ENCODE peak calls at places on chromosomes 3 and 15, in ten cellular contexts. One of them, this sample, is unnamed.

GRCh38 chr3:31166249-31166885 is 271.9 kb upstream of the GADL1 start:
- DNase-seq in naive B cell: no peak
- DNase-seq in NCI-H1930: no peak
- DNase-seq in hypothalamus: no peak
- DNase-seq in spleen: no peak
- DNase-seq in OCI-LY7: no peak
- DNase-seq in putamen: no peak
- DNase-seq in MV-4-11: no peak
- DNase-seq in NCI-H1092 treated with DMSO at 0.1 percent for 48 hours: peak
- DNase-seq in neuronal stem cell: no peak
- DNase-seq in this sample: no peak

GRCh38 chr15:64348455-64348854 is 7.5 kb downstream of the CSNK1G1 start:
- DNase-seq in hypothalamus: no peak
- DNase-seq in OCI-LY7: no peak
- DNase-seq in naive B cell: no peak
- DNase-seq in NCI-H1092 treated with DMSO at 0.1 percent for 48 hours: no peak
- DNase-seq in putamen: no peak
- DNase-seq in neuronal stem cell: no peak
- DNase-seq in spleen: no peak
- DNase-seq in NCI-H1930: no peak
- DNase-seq in MV-4-11: no peak
- DNase-seq in this sample: no peak

GRCh38 chr15:50068016-50068415 is 51.0 kb downstream of the ATP8B4 start:
- DNase-seq in spleen: no peak
- DNase-seq in putamen: no peak
- DNase-seq in neuronal stem cell: no peak
- DNase-seq in naive B cell: no peak
- DNase-seq in MV-4-11: no peak
- DNase-seq in NCI-H1930: no peak
- DNase-seq in NCI-H1092 treated with DMSO at 0.1 percent for 48 hours: no peak
- DNase-seq in OCI-LY7: no peak
- DNase-seq in hypothalamus: no peak
- DNase-seq in this sample: no peak

GRCh38 chr3:97821413-97821809 is 400 bp upstream of the CRYBG3 start:
- DNase-seq in MV-4-11: peak
- DNase-seq in spleen: peak
- DNase-seq in neuronal stem cell: no peak
- DNase-seq in hypothalamus: peak
- DNase-seq in NCI-H1092 treated with DMSO at 0.1 percent for 48 hours: no peak
- DNase-seq in OCI-LY7: no peak
- DNase-seq in putamen: no peak
- DNase-seq in naive B cell: no peak
- DNase-seq in NCI-H1930: no peak
- DNase-seq in this sample: no peak

GRCh38 chr3:58299839-58300516 is 6.1 kb upstream of the RPP14 start:
- DNase-seq in NCI-H1930: no peak
- DNase-seq in putamen: no peak
- DNase-seq in OCI-LY7: peak
- DNase-seq in neuronal stem cell: peak
- DNase-seq in hypothalamus: no peak
- DNase-seq in spleen: no peak
- DNase-seq in NCI-H1092 treated with DMSO at 0.1 percent for 48 hours: peak
- DNase-seq in MV-4-11: no peak
- DNase-seq in naive B cell: peak
- DNase-seq in this sample: peak

GRCh38 chr15:72616491-72617210 is 37.8 kb upstream of the GOLGA6B start:
- DNase-seq in NCI-H1092 treated with DMSO at 0.1 percent for 48 hours: no peak
- DNase-seq in OCI-LY7: no peak
- DNase-seq in hypothalamus: no peak
- DNase-seq in NCI-H1930: no peak
- DNase-seq in neuronal stem cell: no peak
- DNase-seq in spleen: no peak
- DNase-seq in naive B cell: no peak
- DNase-seq in putamen: no peak
- DNase-seq in MV-4-11: no peak
- DNase-seq in this sample: no peak

GRCh38 chr3:173618148-173618547 is 220.6 kb downstream of the NLGN1 start:
- DNase-seq in hypothalamus: no peak
- DNase-seq in MV-4-11: no peak
- DNase-seq in neuronal stem cell: no peak
- DNase-seq in spleen: no peak
- DNase-seq in putamen: no peak
- DNase-seq in naive B cell: no peak
- DNase-seq in OCI-LY7: no peak
- DNase-seq in NCI-H1930: no peak
- DNase-seq in NCI-H1092 treated with DMSO at 0.1 percent for 48 hours: no peak
- DNase-seq in this sample: no peak

GRCh38 chr15:67290319-67290718 is 35.7 kb downstream of the IQCH start:
- DNase-seq in NCI-H1930: no peak
- DNase-seq in hypothalamus: no peak
- DNase-seq in NCI-H1092 treated with DMSO at 0.1 percent for 48 hours: no peak
- DNase-seq in naive B cell: no peak
- DNase-seq in neuronal stem cell: no peak
- DNase-seq in OCI-LY7: no peak
- DNase-seq in spleen: no peak
- DNase-seq in MV-4-11: no peak
- DNase-seq in putamen: no peak
- DNase-seq in this sample: no peak

GRCh38 chr3:17384567-17385296 is 357.7 kb downstream of the TBC1D5 start:
- DNase-seq in NCI-H1092 treated with DMSO at 0.1 percent for 48 hours: no peak
- DNase-seq in OCI-LY7: no peak
- DNase-seq in putamen: no peak
- DNase-seq in spleen: no peak
- DNase-seq in MV-4-11: peak
- DNase-seq in NCI-H1930: no peak
- DNase-seq in hypothalamus: no peak
- DNase-seq in neuronal stem cell: no peak
- DNase-seq in naive B cell: no peak
- DNase-seq in this sample: no peak

GRCh38 chr3:37074178-37074577 is 80.9 kb downstream of the MLH1 start:
- DNase-seq in putamen: no peak
- DNase-seq in MV-4-11: no peak
- DNase-seq in hypothalamus: no peak
- DNase-seq in NCI-H1930: no peak
- DNase-seq in naive B cell: no peak
- DNase-seq in OCI-LY7: no peak
- DNase-seq in NCI-H1092 treated with DMSO at 0.1 percent for 48 hours: no peak
- DNase-seq in spleen: no peak
- DNase-seq in neuronal stem cell: no peak
- DNase-seq in this sample: no peak

GRCh38 chr3:117150628-117151027 is 441.0 kb downstream of the TUSC7 start:
- DNase-seq in naive B cell: no peak
- DNase-seq in NCI-H1092 treated with DMSO at 0.1 percent for 48 hours: no peak
- DNase-seq in hypothalamus: no peak
- DNase-seq in neuronal stem cell: no peak
- DNase-seq in OCI-LY7: no peak
- DNase-seq in MV-4-11: no peak
- DNase-seq in NCI-H1930: no peak
- DNase-seq in spleen: no peak
- DNase-seq in putamen: no peak
- DNase-seq in this sample: no peak

GRCh38 chr3:60319179-60319858 is 931.9 kb downstream of the FHIT start:
- DNase-seq in naive B cell: no peak
- DNase-seq in neuronal stem cell: no peak
- DNase-seq in NCI-H1930: no peak
- DNase-seq in MV-4-11: no peak
- DNase-seq in putamen: no peak
- DNase-seq in spleen: no peak
- DNase-seq in hypothalamus: no peak
- DNase-seq in NCI-H1092 treated with DMSO at 0.1 percent for 48 hours: no peak
- DNase-seq in OCI-LY7: no peak
- DNase-seq in this sample: no peak

GRCh38 chr3:102299125-102299877 is 135.5 kb upstream of the ZPLD1 start:
- DNase-seq in spleen: no peak
- DNase-seq in putamen: no peak
- DNase-seq in neuronal stem cell: no peak
- DNase-seq in OCI-LY7: no peak
- DNase-seq in hypothalamus: no peak
- DNase-seq in MV-4-11: no peak
- DNase-seq in NCI-H1930: no peak
- DNase-seq in naive B cell: no peak
- DNase-seq in NCI-H1092 treated with DMSO at 0.1 percent for 48 hours: no peak
- DNase-seq in this sample: no peak

GRCh38 chr15:67840747-67841634 is 1.1 kb upstream of the RNU6-1 start:
- DNase-seq in putamen: peak
- DNase-seq in naive B cell: no peak
- DNase-seq in hypothalamus: peak
- DNase-seq in NCI-H1930: no peak
- DNase-seq in NCI-H1092 treated with DMSO at 0.1 percent for 48 hours: peak
- DNase-seq in neuronal stem cell: no peak
- DNase-seq in OCI-LY7: peak
- DNase-seq in spleen: peak
- DNase-seq in MV-4-11: peak
- DNase-seq in this sample: peak

GRCh38 chr15:65942436-65942835 is 73.1 kb downstream of the RAB11A start:
- DNase-seq in OCI-LY7: no peak
- DNase-seq in NCI-H1930: no peak
- DNase-seq in MV-4-11: no peak
- DNase-seq in putamen: no peak
- DNase-seq in NCI-H1092 treated with DMSO at 0.1 percent for 48 hours: peak
- DNase-seq in neuronal stem cell: no peak
- DNase-seq in hypothalamus: no peak
- DNase-seq in naive B cell: no peak
- DNase-seq in spleen: no peak
- DNase-seq in this sample: no peak

GRCh38 chr3:180383332-180384020 is 218.5 kb upstream of the TTC14 start:
- DNase-seq in hypothalamus: no peak
- DNase-seq in NCI-H1092 treated with DMSO at 0.1 percent for 48 hours: no peak
- DNase-seq in neuronal stem cell: no peak
- DNase-seq in putamen: no peak
- DNase-seq in naive B cell: no peak
- DNase-seq in NCI-H1930: no peak
- DNase-seq in MV-4-11: peak
- DNase-seq in OCI-LY7: no peak
- DNase-seq in spleen: no peak
- DNase-seq in this sample: no peak

GRCh38 chr3:152941825-152942224 is 106.9 kb downstream of the P2RY1 start:
- DNase-seq in NCI-H1930: no peak
- DNase-seq in neuronal stem cell: no peak
- DNase-seq in NCI-H1092 treated with DMSO at 0.1 percent for 48 hours: no peak
- DNase-seq in OCI-LY7: no peak
- DNase-seq in naive B cell: no peak
- DNase-seq in hypothalamus: no peak
- DNase-seq in putamen: no peak
- DNase-seq in MV-4-11: no peak
- DNase-seq in spleen: no peak
- DNase-seq in this sample: no peak

GRCh38 chr15:68816795-68817303 is 3.8 kb downstream of the ANP32A start:
- DNase-seq in naive B cell: peak
- DNase-seq in spleen: no peak
- DNase-seq in OCI-LY7: peak
- DNase-seq in putamen: no peak
- DNase-seq in MV-4-11: peak
- DNase-seq in NCI-H1930: no peak
- DNase-seq in neuronal stem cell: no peak
- DNase-seq in hypothalamus: no peak
- DNase-seq in NCI-H1092 treated with DMSO at 0.1 percent for 48 hours: peak
- DNase-seq in this sample: no peak

GRCh38 chr3:32238816-32239637 is 547 bp downstream of the CMTM8 start:
- DNase-seq in OCI-LY7: peak
- DNase-seq in naive B cell: peak
- DNase-seq in spleen: peak
- DNase-seq in hypothalamus: no peak
- DNase-seq in neuronal stem cell: no peak
- DNase-seq in NCI-H1930: no peak
- DNase-seq in NCI-H1092 treated with DMSO at 0.1 percent for 48 hours: peak
- DNase-seq in MV-4-11: no peak
- DNase-seq in putamen: no peak
- DNase-seq in this sample: no peak

GRCh38 chr3:133377396-133377795 is 22.5 kb upstream of the BFSP2 start:
- DNase-seq in putamen: peak
- DNase-seq in NCI-H1930: no peak
- DNase-seq in naive B cell: no peak
- DNase-seq in spleen: no peak
- DNase-seq in MV-4-11: peak
- DNase-seq in OCI-LY7: peak
- DNase-seq in neuronal stem cell: no peak
- DNase-seq in NCI-H1092 treated with DMSO at 0.1 percent for 48 hours: peak
- DNase-seq in hypothalamus: no peak
- DNase-seq in this sample: peak

GRCh38 chr3:50047426-50047825 is 41.3 kb upstream of the RBM5 start:
- DNase-seq in NCI-H1092 treated with DMSO at 0.1 percent for 48 hours: no peak
- DNase-seq in hypothalamus: no peak
- DNase-seq in NCI-H1930: no peak
- DNase-seq in spleen: no peak
- DNase-seq in naive B cell: no peak
- DNase-seq in neuronal stem cell: no peak
- DNase-seq in putamen: no peak
- DNase-seq in MV-4-11: no peak
- DNase-seq in OCI-LY7: no peak
- DNase-seq in this sample: no peak

GRCh38 chr15:70235347-70235746 is 137.6 kb upstream of the TLE3 start:
- DNase-seq in OCI-LY7: no peak
- DNase-seq in neuronal stem cell: no peak
- DNase-seq in NCI-H1092 treated with DMSO at 0.1 percent for 48 hours: peak
- DNase-seq in spleen: peak
- DNase-seq in naive B cell: no peak
- DNase-seq in NCI-H1930: no peak
- DNase-seq in MV-4-11: no peak
- DNase-seq in putamen: no peak
- DNase-seq in hypothalamus: no peak
- DNase-seq in this sample: no peak

GRCh38 chr3:158434412-158435038 is 136.5 kb upstream of the MLF1 start:
- DNase-seq in naive B cell: peak
- DNase-seq in neuronal stem cell: peak
- DNase-seq in NCI-H1930: no peak
- DNase-seq in NCI-H1092 treated with DMSO at 0.1 percent for 48 hours: peak
- DNase-seq in hypothalamus: peak
- DNase-seq in MV-4-11: peak
- DNase-seq in putamen: peak
- DNase-seq in OCI-LY7: peak
- DNase-seq in spleen: no peak
- DNase-seq in this sample: peak

GRCh38 chr15:66212471-66212870 is 41.1 kb downstream of the MEGF11 start:
- DNase-seq in MV-4-11: no peak
- DNase-seq in NCI-H1092 treated with DMSO at 0.1 percent for 48 hours: peak
- DNase-seq in NCI-H1930: no peak
- DNase-seq in spleen: peak
- DNase-seq in OCI-LY7: no peak
- DNase-seq in putamen: no peak
- DNase-seq in hypothalamus: no peak
- DNase-seq in naive B cell: no peak
- DNase-seq in neuronal stem cell: no peak
- DNase-seq in this sample: peak

GRCh38 chr3:9255976-9256375 is 6.5 kb upstream of the SRGAP3 start:
- DNase-seq in OCI-LY7: no peak
- DNase-seq in hypothalamus: no peak
- DNase-seq in NCI-H1930: no peak
- DNase-seq in spleen: no peak
- DNase-seq in neuronal stem cell: no peak
- DNase-seq in NCI-H1092 treated with DMSO at 0.1 percent for 48 hours: no peak
- DNase-seq in putamen: no peak
- DNase-seq in naive B cell: no peak
- DNase-seq in MV-4-11: no peak
- DNase-seq in this sample: no peak

GRCh38 chr3:37171144-37171543 is 3.2 kb downstream of the LRRFIP2 start:
- DNase-seq in hypothalamus: no peak
- DNase-seq in NCI-H1930: no peak
- DNase-seq in OCI-LY7: no peak
- DNase-seq in MV-4-11: peak
- DNase-seq in putamen: no peak
- DNase-seq in NCI-H1092 treated with DMSO at 0.1 percent for 48 hours: no peak
- DNase-seq in spleen: no peak
- DNase-seq in naive B cell: no peak
- DNase-seq in neuronal stem cell: no peak
- DNase-seq in this sample: no peak

GRCh38 chr3:14352002-14352627 is 50.3 kb upstream of the SLC6A6 start:
- DNase-seq in hypothalamus: no peak
- DNase-seq in NCI-H1092 treated with DMSO at 0.1 percent for 48 hours: no peak
- DNase-seq in neuronal stem cell: no peak
- DNase-seq in naive B cell: no peak
- DNase-seq in OCI-LY7: peak
- DNase-seq in putamen: no peak
- DNase-seq in MV-4-11: peak
- DNase-seq in NCI-H1930: no peak
- DNase-seq in spleen: no peak
- DNase-seq in this sample: no peak

GRCh38 chr3:45659661-45660566 is 29.3 kb upstream of the SACM1L start:
- DNase-seq in neuronal stem cell: peak
- DNase-seq in spleen: peak
- DNase-seq in OCI-LY7: peak
- DNase-seq in NCI-H1930: no peak
- DNase-seq in MV-4-11: peak
- DNase-seq in putamen: peak
- DNase-seq in NCI-H1092 treated with DMSO at 0.1 percent for 48 hours: peak
- DNase-seq in naive B cell: peak
- DNase-seq in hypothalamus: peak
- DNase-seq in this sample: peak

This sample was measured in hippocampal formation.